ENCODE peak calls at places on chromosomes 4 and X, in five cellular contexts. Y, S, T, B and U are unnamed samples.

GRCh38 chrX:10124506-10125247 is 32.1 kb upstream of the CLCN4 start:
- DNase-seq in Y (no peak), B (no peak), S (no peak), T (no peak), U (no peak)

GRCh38 chr4:143358923-143359694 is 22.4 kb downstream of the GAB1 start:
- DNase-seq in T (no peak), Y (peak; percentile 16), S (no peak), B (no peak), U (peak; percentile 24)

GRCh38 chrX:155046811-155047528 is 20.3 kb downstream of the FUNDC2 start:
- DNase-seq in T (no peak), Y (no peak), B (no peak), S (no peak), U (no peak)

GRCh38 chrX:96126182-96126581 is 558.5 kb upstream of the DIAPH2 start:
- DNase-seq in Y (no peak), B (no peak), S (no peak), T (no peak), U (no peak)

GRCh38 chr4:100555791-100556190 is 38.0 kb upstream of the EMCN start:
- DNase-seq in T (no peak), Y (no peak), B (no peak), S (no peak), U (no peak)

GRCh38 chr4:5036239-5036638 is 15.0 kb upstream of the STK32B start:
- DNase-seq in Y (no peak), S (no peak), B (no peak), T (no peak), U (peak; percentile 44)

GRCh38 chrX:77009691-77010090 is 437.5 kb upstream of the FGF16 start:
- DNase-seq in B (no peak), Y (no peak), S (no peak), T (no peak), U (no peak)

GRCh38 chrX:107710617-107711391 is 64.8 kb downstream of the TSC22D3 start:
- DNase-seq in Y (peak; percentile 73), S (no peak), T (peak; percentile 68), B (no peak), U (peak; percentile 78)

GRCh38 chrX:8284131-8284530 is 113.1 kb upstream of the VCX2 start:
- DNase-seq in S (no peak), Y (no peak), B (no peak), T (no peak), U (no peak)

GRCh38 chr4:1293531-1293941 is 3.8 kb downstream of the MAEA start:
- DNase-seq in T (no peak), B (no peak), S (no peak), Y (no peak), U (no peak)

GRCh38 chr4:76950846-76951321 is 1.3 kb downstream of the SEPTIN11 start:
- DNase-seq in T (peak; percentile 25), S (no peak), Y (peak; percentile 15), B (no peak), U (peak; percentile 47)

GRCh38 chr4:27181672-27182071 is 321.0 kb downstream of the STIM2 start:
- DNase-seq in T (no peak), S (no peak), Y (no peak), B (no peak), U (no peak)

GRCh38 chr4:107718351-107718965 is 1.6 kb downstream of the PAPSS1 start:
- DNase-seq in S (no peak), T (peak; percentile 49), B (no peak), Y (peak; percentile 53), U (no peak)

GRCh38 chr4:174928575-174929253 is 10.6 kb downstream of the ADAM29 start:
- DNase-seq in S (no peak), Y (no peak), T (no peak), B (no peak), U (no peak)